ENCODE peak calls at places on chromosomes 7 and 10, in four cellular contexts. B is fibroblast of the aortic adventitia, Z is caudate nucleus, V is ACHN. J is an unnamed sample.

GRCh38 chr10:106836923-106837322 is 327.6 kb downstream of the SORCS1 start:
- DNase-seq in V (no peak), Z (no peak), B (no peak), J (no peak)

GRCh38 chr7:138752568-138753518 is 45.0 kb upstream of the TMEM213 start:
- DNase-seq in V (peak), Z (no peak), B (no peak), J (peak)

GRCh38 chr10:86580549-86580886 is 58.9 kb upstream of the WAPL start:
- DNase-seq in B (no peak), V (no peak), Z (no peak), J (no peak)

GRCh38 chr7:77867208-77867915 is 68.8 kb downstream of the PHTF2 start:
- DNase-seq in B (peak), V (peak), Z (no peak), J (no peak)

GRCh38 chr7:116122972-116123595 is 87.3 kb upstream of the TES start:
- DNase-seq in Z (no peak), B (peak), V (peak), J (no peak)

GRCh38 chr10:93357680-93358079 is 124.5 kb downstream of the MYOF start:
- DNase-seq in B (peak), V (no peak), Z (no peak), J (no peak)

GRCh38 chr10:78905940-78906308 is 162.8 kb upstream of the ZMIZ1 start:
- DNase-seq in Z (no peak), V (no peak), B (no peak), J (no peak)

GRCh38 chr10:3848768-3849643 is 64.0 kb upstream of the KLF6 start:
- DNase-seq in B (peak), V (no peak), Z (no peak), J (no peak)

GRCh38 chr7:119572132-119572531 is 700.8 kb upstream of the KCND2 start:
- DNase-seq in B (no peak), Z (no peak), V (peak), J (no peak)

GRCh38 chr7:128404826-128405344 is 4.9 kb downstream of the IMPDH1 start:
- DNase-seq in V (peak), B (no peak), Z (no peak), J (no peak)

GRCh38 chr10:34186013-34186412 is 629.1 kb downstream of the PARD3 start:
- DNase-seq in V (no peak), Z (no peak), B (no peak), J (no peak)

GRCh38 chr7:81624021-81624630 is 145.7 kb downstream of the HGF start:
- DNase-seq in B (no peak), V (no peak), Z (no peak), J (no peak)

GRCh38 chr10:123746927-123747326 is 80.8 kb downstream of the GPR26 start:
- DNase-seq in Z (no peak), V (no peak), B (no peak), J (no peak)

GRCh38 chr7:151179946-151180345 is 7.1 kb downstream of the ASB10 start:
- DNase-seq in V (no peak), Z (no peak), B (no peak), J (no peak)

GRCh38 chr10:131477457-131478205 is 166.1 kb upstream of the TCERG1L start:
- DNase-seq in Z (no peak), V (no peak), B (no peak), J (no peak)

GRCh38 chr7:28378574-28379149 is 33.7 kb upstream of the CREB5 start:
- DNase-seq in V (peak), Z (no peak), B (no peak), J (no peak)

GRCh38 chr7:47873767-47874166 is 74.5 kb downstream of the PKD1L1 start:
- DNase-seq in Z (no peak), V (no peak), B (no peak), J (no peak)

GRCh38 chr7:327991-328702 is 38.2 kb downstream of the FOXL3 start:
- DNase-seq in Z (no peak), V (no peak), B (no peak), J (no peak)

GRCh38 chr7:104160375-104160774 is 47.4 kb downstream of the ORC5 start:
- DNase-seq in V (peak), B (peak), Z (no peak), J (no peak)

GRCh38 chr7:151174246-151175046 is 7.0 kb upstream of the GBX1 start:
- DNase-seq in Z (no peak), B (peak), V (no peak), J (no peak)

GRCh38 chr10:69268761-69269416 is 9.4 kb upstream of the HK1 start:
- DNase-seq in V (no peak), Z (no peak), B (no peak), J (no peak)

GRCh38 chr7:112202819-112203218 is 3.4 kb downstream of the DOCK4 start:
- DNase-seq in V (no peak), B (peak), Z (no peak), J (peak)

GRCh38 chr7:112350596-112350995 is 99.7 kb upstream of the IFRD1 start:
- DNase-seq in B (no peak), V (no peak), Z (no peak), J (no peak)

GRCh38 chr7:142231716-142232115 is 26.1 kb downstream of the PRSS58 start:
- DNase-seq in V (peak), Z (no peak), B (no peak), J (no peak)

GRCh38 chr10:35416628-35417625 is 80.6 kb downstream of the CCNY start:
- DNase-seq in V (no peak), Z (no peak), B (no peak), J (no peak)

GRCh38 chr10:96306516-96306915 is 2.3 kb downstream of the DNTT start:
- DNase-seq in B (no peak), V (peak), Z (no peak), J (peak)

GRCh38 chr7:51970961-51971655 is 654.5 kb upstream of the COBL start:
- DNase-seq in V (no peak), Z (no peak), B (no peak), J (no peak)

J was measured in T follicular helper cell.